ENCODE peak calls at places on chromosome 1, in four cellular contexts. O is activated gamma-delta T cell treated with Interleukin-2 at 50 U/mL for 16 hours; R is stimulated activated CD4-positive, alpha-beta T cell treated with anti-CD3 and anti-CD28 coated beads, Interleukin-1b, Interleukin-23, amount 100 ng/mL, for 24 hours; Y is caudate nucleus. L is an unnamed sample.

GRCh38 chr1:96771847-96772246 is 50.3 kb downstream of the PTBP2 start:
- DNase-seq in R (no peak), O (no peak), Y (no peak), L (no peak)

GRCh38 chr1:114350731-114351445 is 160.1 kb downstream of the TRIM33 start:
- DNase-seq in O (no peak), Y (no peak), R (no peak), L (no peak)

GRCh38 chr1:83531910-83532309 is 467.0 kb downstream of the TTLL7 start:
- DNase-seq in O (no peak), R (no peak), Y (no peak), L (no peak)

GRCh38 chr1:25068829-25069228 is 138.8 kb upstream of the RUNX3 start:
- DNase-seq in O (no peak), Y (no peak), R (peak), L (no peak)

GRCh38 chr1:163820748-163821147 is 499.0 kb downstream of the NUF2 start:
- DNase-seq in R (no peak), Y (no peak), O (no peak), L (no peak)

GRCh38 chr1:165896277-165896676 is 68.9 kb downstream of the UCK2 start:
- DNase-seq in R (no peak), O (no peak), Y (no peak), L (no peak)

GRCh38 chr1:8426996-8427395 is 109.1 kb downstream of the SLC45A1 start:
- DNase-seq in O (no peak), R (no peak), Y (no peak), L (no peak)

GRCh38 chr1:23422313-23422877 is 2.2 kb downstream of the TCEA3 start:
- DNase-seq in O (peak), Y (no peak), R (no peak), L (no peak)

GRCh38 chr1:41752514-41753170 is 166.1 kb downstream of the HIVEP3 start:
- DNase-seq in Y (no peak), O (no peak), R (no peak), L (no peak)

GRCh38 chr1:51306950-51307349 is 23.4 kb downstream of the TTC39A start:
- DNase-seq in Y (no peak), R (no peak), O (no peak), L (no peak)

GRCh38 chr1:221149111-221149510 is 269.9 kb downstream of the HLX start:
- DNase-seq in R (no peak), O (no peak), Y (no peak), L (no peak)

GRCh38 chr1:231419738-231420298 is 2.3 kb downstream of the EGLN1 start:
- DNase-seq in O (no peak), Y (no peak), R (no peak), L (no peak)

GRCh38 chr1:30305519-30305918 is 417.9 kb downstream of the MATN1 start:
- DNase-seq in Y (no peak), O (no peak), R (no peak), L (no peak)

GRCh38 chr1:182193908-182194550 is 132.5 kb upstream of the ZNF648 start:
- DNase-seq in O (no peak), R (no peak), Y (no peak), L (no peak)

GRCh38 chr1:64745181-64745985 is 508 bp downstream of the RAVER2 start:
- DNase-seq in Y (no peak), O (peak), R (no peak), L (peak)

GRCh38 chr1:43801203-43801602 is 93.9 kb downstream of the ST3GAL3 start:
- DNase-seq in Y (no peak), R (no peak), O (no peak), L (no peak)

GRCh38 chr1:25502957-25503356 is 40.4 kb upstream of the LDLRAP1 start:
- DNase-seq in O (no peak), Y (no peak), R (no peak), L (no peak)

GRCh38 chr1:75310067-75310466 is 175.9 kb downstream of the LHX8 start:
- DNase-seq in R (no peak), O (no peak), Y (no peak), L (no peak)

GRCh38 chr1:44660176-44660575 is 14.1 kb downstream of the TMEM53 start:
- DNase-seq in O (no peak), R (no peak), Y (peak), L (no peak)

GRCh38 chr1:36386262-36387140 is 777 bp upstream of the STK40 start:
- DNase-seq in R (peak), Y (peak), O (peak), L (peak)

GRCh38 chr1:111656093-111657017 is 36.8 kb downstream of the RAP1A start:
- DNase-seq in Y (no peak), R (no peak), O (no peak), L (no peak)

GRCh38 chr1:238951809-238952208 is 434.6 kb upstream of the CHRM3 start:
- DNase-seq in Y (no peak), O (no peak), R (no peak), L (no peak)

GRCh38 chr1:2784854-2785630 is 16.5 kb downstream of the TTC34 start:
- DNase-seq in R (no peak), O (no peak), Y (no peak), L (no peak)

GRCh38 chr1:21175670-21176581 is 771 bp downstream of the EIF4G3 start:
- DNase-seq in O (peak), R (no peak), Y (no peak), L (peak)

GRCh38 chr1:205449750-205450443 is 5.9 kb downstream of the BLACAT1 start:
- DNase-seq in R (peak), Y (no peak), O (no peak), L (peak)

GRCh38 chr1:22794691-22795090 is 84.1 kb downstream of the EPHB2 start:
- DNase-seq in Y (no peak), O (no peak), R (no peak), L (peak)

GRCh38 chr1:93703649-93704048 is 22.0 kb upstream of the BCAR3 start:
- DNase-seq in Y (no peak), O (no peak), R (no peak), L (no peak)

GRCh38 chr1:58929667-58930325 is 145.9 kb upstream of the JUN start:
- DNase-seq in R (peak), Y (no peak), O (peak), L (no peak)

GRCh38 chr1:7771673-7772299 is 690 bp downstream of the VAMP3 start:
- DNase-seq in Y (no peak), R (no peak), O (no peak), L (no peak)

GRCh38 chr1:54886724-54887664 is at the start of gene DHCR24:
- DNase-seq in O (peak), R (peak), Y (peak), L (peak)

GRCh38 chr1:161373442-161373841 is 5.8 kb upstream of the CFAP126 start:
- DNase-seq in Y (no peak), R (no peak), O (no peak), L (no peak)